ENCODE peak calls at places on chromosome 4, in eight cellular contexts. Y is stomach, S is ovary, X is esophagus squamous epithelium, J is heart left ventricle, D is suprapubic skin, P is right lobe of liver, T is lower leg skin. V is an unnamed sample.
A peak's percentile ranks its signal among the peaks of the same experiment; 100 is the strongest.

GRCh38 chr4:58061967-58062366 is 951.8 kb upstream of the IGFBP7 start:
- DNase-seq in X (no peak), P (no peak), T (no peak), Y (no peak), D (no peak), J (no peak), S (no peak), V (no peak)

GRCh38 chr4:174764105-174764729 is 64.8 kb downstream of the GLRA3 start:
- DNase-seq in D (no peak), X (no peak), S (no peak), J (no peak), P (no peak), Y (no peak), T (no peak), V (no peak)

GRCh38 chr4:144687466-144687865 is 41.5 kb downstream of the HHIP start:
- DNase-seq in Y (no peak), P (no peak), D (no peak), X (no peak), S (no peak), T (no peak), J (no peak), V (no peak)

GRCh38 chr4:37429906-37430305 is 185.4 kb downstream of the NWD2 start:
- DNase-seq in X (no peak), D (no peak), Y (no peak), J (no peak), T (no peak), P (no peak), S (no peak), V (no peak)

GRCh38 chr4:2823671-2824328 is 19.8 kb upstream of the ADD1 start:
- DNase-seq in S (peak; percentile 30), J (no peak), D (no peak), Y (no peak), X (no peak), T (no peak), P (peak; percentile 26), V (no peak)

GRCh38 chr4:40933272-40934053 is 183.7 kb downstream of the NSUN7 start:
- DNase-seq in S (peak; percentile 64), T (no peak), J (no peak), P (no peak), Y (no peak), X (no peak), D (peak; percentile 45), V (no peak)

GRCh38 chr4:23889368-23889767 is 479 bp downstream of the PPARGC1A start:
- DNase-seq in X (no peak), J (no peak), P (no peak), Y (no peak), S (no peak), T (no peak), D (no peak), V (no peak)

GRCh38 chr4:171896426-171896825 is 83.2 kb downstream of the GALNTL6 start:
- DNase-seq in D (no peak), J (no peak), P (no peak), S (no peak), X (no peak), Y (no peak), T (no peak), V (no peak)

GRCh38 chr4:104896623-104897296 is 249.9 kb upstream of the TET2 start:
- DNase-seq in S (no peak), J (no peak), D (no peak), Y (no peak), T (no peak), X (no peak), P (no peak), V (no peak)

GRCh38 chr4:112813790-112814189 is 176.8 kb downstream of the LARP7 start:
- DNase-seq in T (no peak), S (no peak), Y (no peak), J (no peak), X (no peak), D (no peak), P (no peak), V (no peak)

GRCh38 chr4:3071811-3072210 is 2.5 kb downstream of the HTT-AS start:
- DNase-seq in D (no peak), T (no peak), X (no peak), Y (no peak), P (no peak), S (no peak), J (no peak), V (no peak)

GRCh38 chr4:171857302-171858005 is 44.2 kb downstream of the GALNTL6 start:
- DNase-seq in D (no peak), T (no peak), P (no peak), X (no peak), J (no peak), S (no peak), Y (no peak), V (no peak)

GRCh38 chr4:9933184-9933583 is 88.1 kb downstream of the SLC2A9 start:
- DNase-seq in Y (no peak), S (no peak), D (no peak), P (no peak), J (no peak), X (no peak), T (no peak), V (no peak)

GRCh38 chr4:53015681-53016080 is 153.6 kb downstream of the RASL11B start:
- DNase-seq in S (peak; percentile 58), J (no peak), Y (no peak), D (no peak), T (no peak), P (no peak), X (no peak), V (no peak)

GRCh38 chr4:6925357-6925836 is 15.8 kb downstream of the TBC1D14 start:
- DNase-seq in D (no peak), S (no peak), T (peak; percentile 60), X (no peak), Y (no peak), P (no peak), J (peak; percentile 64), V (no peak)

GRCh38 chr4:3701271-3702083 is 64.7 kb upstream of the ADRA2C start:
- DNase-seq in S (peak; percentile 37), Y (no peak), D (peak; percentile 33), J (no peak), X (no peak), T (no peak), P (no peak), V (peak; percentile 75)

DNA sequence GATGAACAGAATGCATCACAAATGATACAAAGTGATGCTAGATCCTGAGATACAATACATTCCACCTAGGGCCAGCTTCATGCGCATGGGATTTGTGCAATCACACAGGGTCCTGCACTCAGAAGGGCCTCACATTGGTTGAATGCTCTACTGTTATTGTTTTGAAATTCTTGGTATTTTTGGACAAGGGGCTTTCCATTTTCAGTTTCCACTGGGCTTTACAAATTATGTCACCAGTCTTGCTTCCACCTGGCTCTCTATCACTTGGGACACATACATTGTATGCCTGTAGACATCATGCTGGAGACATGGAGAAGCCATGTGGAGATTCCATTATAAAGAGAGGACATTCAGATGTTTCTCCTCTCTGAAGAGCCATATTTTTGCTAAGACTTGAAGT is 155.8 kb downstream of the NAA11 start:
- DNase-seq in P (no peak), X (no peak), J (no peak), D (no peak), T (no peak), Y (no peak), S (no peak), V (no peak)
- TF ChIP-seq CTCF in P (no peak), X (no peak), J (no peak), D (no peak), T (no peak), Y (no peak), S (no peak), V (no peak)

GRCh38 chr4:39451423-39452023 is 7.2 kb downstream of the RPL9 start:
- DNase-seq in Y (no peak), P (no peak), X (no peak), S (no peak), T (no peak), D (no peak), J (no peak), V (no peak)

GRCh38 chr4:39453738-39454137 is 5.0 kb downstream of the RPL9 start:
- DNase-seq in D (no peak), T (no peak), X (no peak), Y (no peak), J (no peak), S (no peak), P (no peak), V (no peak)

GRCh38 chr4:39452153-39452859 is 6.4 kb downstream of the RPL9 start:
- DNase-seq in X (no peak), Y (no peak), P (no peak), T (no peak), S (no peak), J (no peak), D (no peak), V (no peak)

GRCh38 chr4:39450618-39451017 is 8.1 kb downstream of the RPL9 start:
- DNase-seq in S (no peak), P (no peak), X (no peak), Y (no peak), T (no peak), D (no peak), J (no peak), V (no peak)

DNA sequence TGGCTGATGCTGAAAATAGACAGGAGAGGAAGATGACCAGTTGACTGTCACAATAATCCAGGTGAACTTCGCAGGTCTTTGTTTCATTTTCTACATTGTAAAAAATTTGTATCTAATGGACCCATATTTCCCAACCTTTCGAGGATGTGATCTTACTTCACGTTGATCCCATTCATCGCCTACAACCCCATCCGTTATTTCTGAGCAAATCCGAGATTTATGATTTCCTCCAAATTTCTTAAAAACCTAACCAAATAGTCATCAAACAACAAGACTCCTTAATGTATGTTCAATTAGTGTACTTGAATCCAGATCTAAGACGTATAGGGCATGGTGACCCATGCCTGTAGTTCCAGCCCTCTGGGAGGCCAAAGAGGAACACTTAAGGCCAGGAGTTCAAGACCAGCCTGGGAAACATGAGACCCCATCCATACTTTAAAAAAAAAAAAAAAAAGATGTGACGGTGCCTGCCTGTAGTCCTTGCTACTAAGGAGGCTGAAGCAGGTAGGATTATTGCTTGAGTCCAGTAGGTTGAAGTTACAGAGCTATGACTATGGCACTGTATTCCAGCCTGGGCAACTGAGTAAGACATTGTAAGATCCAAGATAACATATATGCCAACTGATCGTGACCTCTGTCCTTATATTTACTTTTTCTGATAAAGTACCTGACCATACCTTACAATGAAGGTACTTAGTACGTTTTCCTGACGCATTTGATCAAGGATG is 5.7 kb downstream of the RPL9 start:
- DNase-seq in Y (no peak), P (no peak), D (no peak), X (no peak), S (no peak), J (no peak), T (no peak), V (no peak)
- TF ChIP-seq POLR2A in Y (no peak), P (no peak), D (no peak), X (no peak), S (no peak), J (no peak), T (no peak), V (no peak)

GRCh38 chr4:147550626-147551250 is 66.5 kb upstream of the TMEM184C start:
- DNase-seq in J (peak; percentile 33), Y (no peak), P (no peak), D (no peak), X (no peak), S (no peak), T (no peak), V (no peak)
- TF ChIP-seq CTCF in J (no peak), Y (no peak), P (no peak), D (no peak), X (no peak), S (no peak), T (no peak), V (no peak)

DNA sequence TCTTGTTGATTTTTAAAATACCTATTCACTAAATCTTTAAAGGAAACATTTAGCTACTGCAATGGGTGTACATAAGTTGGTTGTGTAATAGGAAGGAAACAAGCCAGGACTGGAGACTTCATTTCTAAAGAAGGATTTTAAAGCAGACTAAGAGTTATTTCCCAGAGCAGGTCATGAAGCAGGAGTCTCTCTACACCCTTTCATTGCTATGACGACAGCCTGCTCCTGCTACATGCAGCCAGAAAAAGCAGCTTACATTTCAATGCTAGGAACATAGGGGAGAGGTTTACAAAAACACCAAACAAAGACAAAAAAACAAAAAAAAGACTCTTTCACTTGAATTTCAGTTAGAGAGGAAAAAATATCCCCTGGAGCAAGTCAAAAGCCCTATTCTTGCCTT is 3.5 kb downstream of the SPARCL1 start:
- DNase-seq in D (no peak), Y (no peak), J (no peak), P (no peak), X (no peak), T (no peak), S (no peak), V (no peak)
- TF ChIP-seq POLR2A in D (no peak), Y (no peak), J (peak; percentile 61), P (no peak), X (no peak), T (no peak), S (no peak), V (no peak)

V was measured in upper lobe of left lung.